ENCODE peak calls at places on chromosome 19, in six cellular contexts. One of them, this sample, is unnamed.

GRCh38 chr19:17112271-17112670 is 36.7 kb downstream of the MYO9B start:
- DNase-seq in kidney epithelial cell: no peak
- DNase-seq in NCI-H1092 treated with DMSO at 0.1 percent for 48 hours: no peak
- DNase-seq in GDM1: no peak
- DNase-seq in activated naive CD4-positive, alpha-beta T cell treated with anti-CD3 and anti-CD28 coated beads for 36 hours: no peak
- DNase-seq in endothelial cell: no peak
- DNase-seq in this sample: no peak

GRCh38 chr19:30046522-30046921 is 104.5 kb downstream of the URI1 start:
- DNase-seq in endothelial cell: no peak
- DNase-seq in NCI-H1092 treated with DMSO at 0.1 percent for 48 hours: peak; percentile 5
- DNase-seq in activated naive CD4-positive, alpha-beta T cell treated with anti-CD3 and anti-CD28 coated beads for 36 hours: peak; percentile 12
- DNase-seq in kidney epithelial cell: no peak
- DNase-seq in GDM1: peak; percentile 42
- DNase-seq in this sample: peak; percentile 57

GRCh38 chr19:49654581-49654980 is 11.1 kb downstream of the IRF3 start:
- DNase-seq in activated naive CD4-positive, alpha-beta T cell treated with anti-CD3 and anti-CD28 coated beads for 36 hours: no peak
- DNase-seq in kidney epithelial cell: no peak
- DNase-seq in endothelial cell: no peak
- DNase-seq in GDM1: no peak
- DNase-seq in NCI-H1092 treated with DMSO at 0.1 percent for 48 hours: no peak
- DNase-seq in this sample: no peak

GRCh38 chr19:14786421-14786851 is 8.1 kb upstream of the ADGRE2 start:
- DNase-seq in GDM1: peak; percentile 9
- DNase-seq in NCI-H1092 treated with DMSO at 0.1 percent for 48 hours: no peak
- DNase-seq in activated naive CD4-positive, alpha-beta T cell treated with anti-CD3 and anti-CD28 coated beads for 36 hours: peak; percentile 32
- DNase-seq in kidney epithelial cell: no peak
- DNase-seq in endothelial cell: peak; percentile 68
- DNase-seq in this sample: no peak

GRCh38 chr19:32615569-32615968 is 34.6 kb downstream of the PDCD5 start:
- DNase-seq in kidney epithelial cell: no peak
- DNase-seq in NCI-H1092 treated with DMSO at 0.1 percent for 48 hours: no peak
- DNase-seq in endothelial cell: no peak
- DNase-seq in activated naive CD4-positive, alpha-beta T cell treated with anti-CD3 and anti-CD28 coated beads for 36 hours: no peak
- DNase-seq in GDM1: no peak
- DNase-seq in this sample: no peak

GRCh38 chr19:1944088-1944915 is 3.3 kb downstream of the CSNK1G2 start:
- DNase-seq in kidney epithelial cell: no peak
- DNase-seq in GDM1: no peak
- DNase-seq in NCI-H1092 treated with DMSO at 0.1 percent for 48 hours: no peak
- DNase-seq in activated naive CD4-positive, alpha-beta T cell treated with anti-CD3 and anti-CD28 coated beads for 36 hours: no peak
- DNase-seq in endothelial cell: no peak
- DNase-seq in this sample: peak; percentile 30

GRCh38 chr19:35555301-35556005 is 8.0 kb downstream of the ATP4A start:
- DNase-seq in NCI-H1092 treated with DMSO at 0.1 percent for 48 hours: peak; percentile 10
- DNase-seq in endothelial cell: peak; percentile 56
- DNase-seq in kidney epithelial cell: no peak
- DNase-seq in GDM1: no peak
- DNase-seq in activated naive CD4-positive, alpha-beta T cell treated with anti-CD3 and anti-CD28 coated beads for 36 hours: no peak
- DNase-seq in this sample: no peak

GRCh38 chr19:49106648-49107135 is 7.5 kb upstream of the LIN7B start:
- DNase-seq in endothelial cell: peak; percentile 68
- DNase-seq in kidney epithelial cell: no peak
- DNase-seq in NCI-H1092 treated with DMSO at 0.1 percent for 48 hours: no peak
- DNase-seq in GDM1: peak; percentile 11
- DNase-seq in activated naive CD4-positive, alpha-beta T cell treated with anti-CD3 and anti-CD28 coated beads for 36 hours: peak; percentile 73
- DNase-seq in this sample: peak; percentile 45

GRCh38 chr19:46762245-46762890 is 16.1 kb upstream of the STRN4 start:
- DNase-seq in kidney epithelial cell: no peak
- DNase-seq in NCI-H1092 treated with DMSO at 0.1 percent for 48 hours: no peak
- DNase-seq in GDM1: no peak
- DNase-seq in activated naive CD4-positive, alpha-beta T cell treated with anti-CD3 and anti-CD28 coated beads for 36 hours: no peak
- DNase-seq in endothelial cell: no peak
- DNase-seq in this sample: no peak

GRCh38 chr19:4732680-4733114 is 9.1 kb upstream of the DPP9 start:
- DNase-seq in activated naive CD4-positive, alpha-beta T cell treated with anti-CD3 and anti-CD28 coated beads for 36 hours: peak; percentile 62
- DNase-seq in NCI-H1092 treated with DMSO at 0.1 percent for 48 hours: peak; percentile 71
- DNase-seq in endothelial cell: peak; percentile 43
- DNase-seq in GDM1: peak; percentile 39
- DNase-seq in kidney epithelial cell: no peak
- DNase-seq in this sample: peak; percentile 76

GRCh38 chr19:45404557-45405434 is at the start of gene PPP1R13L:
- DNase-seq in NCI-H1092 treated with DMSO at 0.1 percent for 48 hours: peak; percentile 19
- DNase-seq in activated naive CD4-positive, alpha-beta T cell treated with anti-CD3 and anti-CD28 coated beads for 36 hours: peak; percentile 71
- DNase-seq in endothelial cell: peak; percentile 74
- DNase-seq in kidney epithelial cell: peak; percentile 70
- DNase-seq in GDM1: no peak
- DNase-seq in this sample: no peak

GRCh38 chr19:58572818-58573657 is at the start of gene MZF1:
- DNase-seq in GDM1: no peak
- DNase-seq in kidney epithelial cell: peak; percentile 100
- DNase-seq in activated naive CD4-positive, alpha-beta T cell treated with anti-CD3 and anti-CD28 coated beads for 36 hours: peak; percentile 100
- DNase-seq in NCI-H1092 treated with DMSO at 0.1 percent for 48 hours: no peak
- DNase-seq in endothelial cell: peak; percentile 98
- DNase-seq in this sample: no peak

GRCh38 chr19:13795595-13796300 is 505 bp downstream of the ZSWIM4 start:
- DNase-seq in kidney epithelial cell: no peak
- DNase-seq in NCI-H1092 treated with DMSO at 0.1 percent for 48 hours: no peak
- DNase-seq in activated naive CD4-positive, alpha-beta T cell treated with anti-CD3 and anti-CD28 coated beads for 36 hours: no peak
- DNase-seq in endothelial cell: no peak
- DNase-seq in GDM1: no peak
- DNase-seq in this sample: no peak

GRCh38 chr19:4069331-4069959 is 2.7 kb upstream of the ZBTB7A start:
- DNase-seq in endothelial cell: no peak
- DNase-seq in GDM1: no peak
- DNase-seq in kidney epithelial cell: no peak
- DNase-seq in NCI-H1092 treated with DMSO at 0.1 percent for 48 hours: no peak
- DNase-seq in activated naive CD4-positive, alpha-beta T cell treated with anti-CD3 and anti-CD28 coated beads for 36 hours: peak; percentile 59
- DNase-seq in this sample: no peak

GRCh38 chr19:3249408-3249807 is 24.9 kb downstream of the CELF5 start:
- DNase-seq in kidney epithelial cell: no peak
- DNase-seq in activated naive CD4-positive, alpha-beta T cell treated with anti-CD3 and anti-CD28 coated beads for 36 hours: no peak
- DNase-seq in endothelial cell: no peak
- DNase-seq in NCI-H1092 treated with DMSO at 0.1 percent for 48 hours: no peak
- DNase-seq in GDM1: no peak
- DNase-seq in this sample: no peak